ENCODE peak calls at places on chromosomes 16 and 17, in six cellular contexts. V, Q, F, T, H and A are unnamed samples.

GRCh38 chr17:56798916-56799315 is 34.8 kb downstream of the C17orf67 start:
- DNase-seq in V (no peak), F (no peak), H (no peak), T (no peak), Q (no peak), A (no peak)

GRCh38 chr17:7823581-7824001 is 10.4 kb upstream of the KDM6B start:
- DNase-seq in Q (no peak), T (no peak), F (no peak), V (no peak), H (no peak), A (no peak)

GRCh38 chr17:64074704-64075484 is 54.5 kb upstream of the ICAM2 start:
- DNase-seq in V (no peak), Q (no peak), T (peak; percentile 83), H (no peak), F (no peak), A (no peak)

GRCh38 chr16:82651921-82652601 is 25.3 kb downstream of the CDH13 start:
- DNase-seq in V (no peak), H (no peak), Q (no peak), T (no peak), F (no peak), A (no peak)

GRCh38 chr17:76265624-76266243 is 586 bp downstream of the UBALD2 start:
- DNase-seq in Q (no peak), F (peak; percentile 51), T (peak; percentile 30), V (peak; percentile 42), H (no peak), A (no peak)

GRCh38 chr17:42171831-42172230 is 9.1 kb downstream of the KCNH4 start:
- DNase-seq in F (no peak), Q (no peak), H (no peak), T (no peak), V (no peak), A (no peak)

GRCh38 chr17:40301315-40301714 is 7.7 kb upstream of the RARA start:
- DNase-seq in F (no peak), H (no peak), V (no peak), T (no peak), Q (no peak), A (no peak)

GRCh38 chr17:81371910-81372760 is 23.1 kb upstream of the BAHCC1 start:
- DNase-seq in Q (no peak), T (peak; percentile 48), H (no peak), F (peak; percentile 69), V (no peak), A (no peak)

GRCh38 chr17:74012465-74012864 is 191.0 kb upstream of the RPL38 start:
- DNase-seq in T (no peak), H (no peak), V (no peak), Q (no peak), F (no peak), A (no peak)

GRCh38 chr16:82993415-82993814 is 366.6 kb downstream of the CDH13 start:
- DNase-seq in Q (no peak), F (no peak), V (no peak), H (no peak), T (no peak), A (no peak)

GRCh38 chr16:72850863-72851262 is 197.1 kb downstream of the ZFHX3 start:
- DNase-seq in F (no peak), H (no peak), T (peak; percentile 80), V (no peak), Q (no peak), A (no peak)

GRCh38 chr17:71649986-71650385 is 470.8 kb upstream of the SOX9 start:
- DNase-seq in T (peak; percentile 86), H (no peak), Q (no peak), F (no peak), V (no peak), A (no peak)

GRCh38 chr16:84501077-84501735 is 3.3 kb downstream of the MEAK7 start:
- DNase-seq in T (peak; percentile 78), F (no peak), H (no peak), Q (no peak), V (no peak), A (no peak)

GRCh38 chr16:47375423-47375822 is 85.4 kb downstream of the ITFG1 start:
- DNase-seq in V (no peak), T (peak; percentile 28), Q (no peak), F (no peak), H (no peak), A (no peak)

GRCh38 chr16:56977256-56977655 is 12.1 kb upstream of the NLRC5 start:
- DNase-seq in Q (no peak), F (no peak), H (no peak), V (no peak), T (no peak), A (no peak)